ENCODE peak calls at places on chromosomes 16 and 17, in ten cellular contexts. One of them, this sample, is unnamed.

GRCh38 chr16:82945420-82946096 is 318.8 kb downstream of the CDH13 start:
- DNase-seq in B cell: no peak
- DNase-seq in stimulated activated CD4-positive, alpha-beta T cell treated with anti-CD3 and anti-CD28 coated beads, TNF-alpha, amount 100 ng/mL, for 24 hours: no peak
- DNase-seq in adrenal gland: no peak
- DNase-seq in WERI-Rb-1: no peak
- DNase-seq in tibial artery: no peak
- DNase-seq in NCI-H1048: no peak
- DNase-seq in NCI-H1930: no peak
- DNase-seq in MM.1S: no peak
- DNase-seq in OCI-M1: no peak
- DNase-seq in this sample: no peak

GRCh38 chr17:30550512-30551273 is 73.5 kb downstream of the GOSR1 start:
- DNase-seq in B cell: peak; percentile 79
- DNase-seq in stimulated activated CD4-positive, alpha-beta T cell treated with anti-CD3 and anti-CD28 coated beads, TNF-alpha, amount 100 ng/mL, for 24 hours: no peak
- DNase-seq in adrenal gland: no peak
- DNase-seq in WERI-Rb-1: no peak
- DNase-seq in tibial artery: peak; percentile 45
- DNase-seq in NCI-H1048: no peak
- DNase-seq in NCI-H1930: no peak
- DNase-seq in MM.1S: no peak
- DNase-seq in OCI-M1: peak; percentile 73
- DNase-seq in this sample: no peak

GRCh38 chr17:77490361-77491183 is 349.8 kb downstream of the SEC14L1 start:
- DNase-seq in B cell: no peak
- DNase-seq in stimulated activated CD4-positive, alpha-beta T cell treated with anti-CD3 and anti-CD28 coated beads, TNF-alpha, amount 100 ng/mL, for 24 hours: no peak
- DNase-seq in adrenal gland: peak; percentile 1
- DNase-seq in WERI-Rb-1: no peak
- DNase-seq in tibial artery: peak; percentile 74
- DNase-seq in NCI-H1048: no peak
- DNase-seq in NCI-H1930: no peak
- DNase-seq in MM.1S: no peak
- DNase-seq in OCI-M1: no peak
- DNase-seq in this sample: no peak

GRCh38 chr17:78476973-78477372 is 98.5 kb downstream of the PGS1 start:
- DNase-seq in B cell: no peak
- DNase-seq in stimulated activated CD4-positive, alpha-beta T cell treated with anti-CD3 and anti-CD28 coated beads, TNF-alpha, amount 100 ng/mL, for 24 hours: no peak
- DNase-seq in adrenal gland: no peak
- DNase-seq in WERI-Rb-1: no peak
- DNase-seq in tibial artery: no peak
- DNase-seq in NCI-H1048: no peak
- DNase-seq in NCI-H1930: peak; percentile 12
- DNase-seq in MM.1S: no peak
- DNase-seq in OCI-M1: no peak
- DNase-seq in this sample: no peak

GRCh38 chr17:74307984-74308773 is 17.8 kb upstream of the KIF19 start:
- DNase-seq in B cell: no peak
- DNase-seq in stimulated activated CD4-positive, alpha-beta T cell treated with anti-CD3 and anti-CD28 coated beads, TNF-alpha, amount 100 ng/mL, for 24 hours: no peak
- DNase-seq in adrenal gland: peak; percentile 69
- DNase-seq in WERI-Rb-1: no peak
- DNase-seq in tibial artery: no peak
- DNase-seq in NCI-H1048: no peak
- DNase-seq in NCI-H1930: no peak
- DNase-seq in MM.1S: no peak
- DNase-seq in OCI-M1: peak; percentile 71
- DNase-seq in this sample: peak; percentile 66

GRCh38 chr16:29857133-29857760 is 5.8 kb downstream of the CDIPT start:
- DNase-seq in B cell: no peak
- DNase-seq in stimulated activated CD4-positive, alpha-beta T cell treated with anti-CD3 and anti-CD28 coated beads, TNF-alpha, amount 100 ng/mL, for 24 hours: no peak
- DNase-seq in adrenal gland: peak; percentile 70
- DNase-seq in WERI-Rb-1: no peak
- DNase-seq in tibial artery: no peak
- DNase-seq in NCI-H1048: no peak
- DNase-seq in NCI-H1930: no peak
- DNase-seq in MM.1S: no peak
- DNase-seq in OCI-M1: no peak
- DNase-seq in this sample: no peak

GRCh38 chr17:51258756-51259573 is 884 bp downstream of the MBTD1 start:
- DNase-seq in B cell: peak; percentile 14
- DNase-seq in stimulated activated CD4-positive, alpha-beta T cell treated with anti-CD3 and anti-CD28 coated beads, TNF-alpha, amount 100 ng/mL, for 24 hours: no peak
- DNase-seq in adrenal gland: peak; percentile 56
- DNase-seq in WERI-Rb-1: peak; percentile 42
- DNase-seq in tibial artery: no peak
- DNase-seq in NCI-H1048: no peak
- DNase-seq in NCI-H1930: no peak
- DNase-seq in MM.1S: no peak
- DNase-seq in OCI-M1: peak; percentile 62
- DNase-seq in this sample: peak; percentile 22

GRCh38 chr17:4487820-4488716 is 10.6 kb upstream of the SPNS2 start:
- DNase-seq in B cell: no peak
- DNase-seq in stimulated activated CD4-positive, alpha-beta T cell treated with anti-CD3 and anti-CD28 coated beads, TNF-alpha, amount 100 ng/mL, for 24 hours: no peak
- DNase-seq in adrenal gland: no peak
- DNase-seq in WERI-Rb-1: no peak
- DNase-seq in tibial artery: no peak
- DNase-seq in NCI-H1048: no peak
- DNase-seq in NCI-H1930: no peak
- DNase-seq in MM.1S: no peak
- DNase-seq in OCI-M1: no peak
- DNase-seq in this sample: no peak

GRCh38 chr17:43019418-43019817 is 2.8 kb downstream of the VAT1 start:
- DNase-seq in B cell: no peak
- DNase-seq in stimulated activated CD4-positive, alpha-beta T cell treated with anti-CD3 and anti-CD28 coated beads, TNF-alpha, amount 100 ng/mL, for 24 hours: no peak
- DNase-seq in adrenal gland: peak; percentile 48
- DNase-seq in WERI-Rb-1: no peak
- DNase-seq in tibial artery: no peak
- DNase-seq in NCI-H1048: no peak
- DNase-seq in NCI-H1930: no peak
- DNase-seq in MM.1S: no peak
- DNase-seq in OCI-M1: peak; percentile 69
- DNase-seq in this sample: no peak

GRCh38 chr16:66695935-66696668 is 441 bp downstream of the CMTM4 start:
- DNase-seq in B cell: no peak
- DNase-seq in stimulated activated CD4-positive, alpha-beta T cell treated with anti-CD3 and anti-CD28 coated beads, TNF-alpha, amount 100 ng/mL, for 24 hours: no peak
- DNase-seq in adrenal gland: peak; percentile 4
- DNase-seq in WERI-Rb-1: peak; percentile 34
- DNase-seq in tibial artery: peak; percentile 69
- DNase-seq in NCI-H1048: no peak
- DNase-seq in NCI-H1930: no peak
- DNase-seq in MM.1S: peak; percentile 67
- DNase-seq in OCI-M1: no peak
- DNase-seq in this sample: peak; percentile 30

GRCh38 chr17:64205804-64206203 is 57.3 kb downstream of the TEX2 start:
- DNase-seq in B cell: no peak
- DNase-seq in stimulated activated CD4-positive, alpha-beta T cell treated with anti-CD3 and anti-CD28 coated beads, TNF-alpha, amount 100 ng/mL, for 24 hours: no peak
- DNase-seq in adrenal gland: no peak
- DNase-seq in WERI-Rb-1: no peak
- DNase-seq in tibial artery: no peak
- DNase-seq in NCI-H1048: no peak
- DNase-seq in NCI-H1930: no peak
- DNase-seq in MM.1S: no peak
- DNase-seq in OCI-M1: no peak
- DNase-seq in this sample: no peak

GRCh38 chr17:83083368-83084201 is 4.2 kb downstream of the METRNL start:
- DNase-seq in B cell: no peak
- DNase-seq in stimulated activated CD4-positive, alpha-beta T cell treated with anti-CD3 and anti-CD28 coated beads, TNF-alpha, amount 100 ng/mL, for 24 hours: no peak
- DNase-seq in adrenal gland: no peak
- DNase-seq in WERI-Rb-1: no peak
- DNase-seq in tibial artery: no peak
- DNase-seq in NCI-H1048: no peak
- DNase-seq in NCI-H1930: no peak
- DNase-seq in MM.1S: no peak
- DNase-seq in OCI-M1: no peak
- DNase-seq in this sample: no peak

GRCh38 chr16:87895641-87896141 is 26.4 kb upstream of the SLC7A5 start:
- DNase-seq in B cell: no peak
- DNase-seq in stimulated activated CD4-positive, alpha-beta T cell treated with anti-CD3 and anti-CD28 coated beads, TNF-alpha, amount 100 ng/mL, for 24 hours: peak; percentile 64
- DNase-seq in adrenal gland: peak; percentile 51
- DNase-seq in WERI-Rb-1: no peak
- DNase-seq in tibial artery: no peak
- DNase-seq in NCI-H1048: no peak
- DNase-seq in NCI-H1930: no peak
- DNase-seq in MM.1S: no peak
- DNase-seq in OCI-M1: peak; percentile 40
- DNase-seq in this sample: no peak

GRCh38 chr17:79664925-79665738 is 54.3 kb upstream of the RBFOX3 start:
- DNase-seq in B cell: no peak
- DNase-seq in stimulated activated CD4-positive, alpha-beta T cell treated with anti-CD3 and anti-CD28 coated beads, TNF-alpha, amount 100 ng/mL, for 24 hours: no peak
- DNase-seq in adrenal gland: peak; percentile 77
- DNase-seq in WERI-Rb-1: peak; percentile 69
- DNase-seq in tibial artery: peak; percentile 84
- DNase-seq in NCI-H1048: no peak
- DNase-seq in NCI-H1930: no peak
- DNase-seq in MM.1S: no peak
- DNase-seq in OCI-M1: no peak
- DNase-seq in this sample: peak; percentile 74

GRCh38 chr17:29565643-29566472 is 979 bp downstream of the ABHD15 start:
- DNase-seq in B cell: peak; percentile 74
- DNase-seq in stimulated activated CD4-positive, alpha-beta T cell treated with anti-CD3 and anti-CD28 coated beads, TNF-alpha, amount 100 ng/mL, for 24 hours: no peak
- DNase-seq in adrenal gland: no peak
- DNase-seq in WERI-Rb-1: peak; percentile 72
- DNase-seq in tibial artery: no peak
- DNase-seq in NCI-H1048: no peak
- DNase-seq in NCI-H1930: peak; percentile 32
- DNase-seq in MM.1S: peak; percentile 76
- DNase-seq in OCI-M1: no peak
- DNase-seq in this sample: peak; percentile 42

GRCh38 chr17:78058581-78058980 is 70.0 kb downstream of the TMC6 start:
- DNase-seq in B cell: no peak
- DNase-seq in stimulated activated CD4-positive, alpha-beta T cell treated with anti-CD3 and anti-CD28 coated beads, TNF-alpha, amount 100 ng/mL, for 24 hours: no peak
- DNase-seq in adrenal gland: no peak
- DNase-seq in WERI-Rb-1: no peak
- DNase-seq in tibial artery: no peak
- DNase-seq in NCI-H1048: no peak
- DNase-seq in NCI-H1930: no peak
- DNase-seq in MM.1S: no peak
- DNase-seq in OCI-M1: no peak
- DNase-seq in this sample: no peak

GRCh38 chr16:68713430-68713829 is 23.7 kb upstream of the CDH1 start:
- DNase-seq in B cell: no peak
- DNase-seq in stimulated activated CD4-positive, alpha-beta T cell treated with anti-CD3 and anti-CD28 coated beads, TNF-alpha, amount 100 ng/mL, for 24 hours: no peak
- DNase-seq in adrenal gland: no peak
- DNase-seq in WERI-Rb-1: no peak
- DNase-seq in tibial artery: no peak
- DNase-seq in NCI-H1048: no peak
- DNase-seq in NCI-H1930: no peak
- DNase-seq in MM.1S: no peak
- DNase-seq in OCI-M1: no peak
- DNase-seq in this sample: no peak

GRCh38 chr16:56847173-56847948 is 17.6 kb upstream of the SLC12A3 start:
- DNase-seq in B cell: peak; percentile 28
- DNase-seq in stimulated activated CD4-positive, alpha-beta T cell treated with anti-CD3 and anti-CD28 coated beads, TNF-alpha, amount 100 ng/mL, for 24 hours: no peak
- DNase-seq in adrenal gland: no peak
- DNase-seq in WERI-Rb-1: no peak
- DNase-seq in tibial artery: peak; percentile 48
- DNase-seq in NCI-H1048: no peak
- DNase-seq in NCI-H1930: no peak
- DNase-seq in MM.1S: no peak
- DNase-seq in OCI-M1: no peak
- DNase-seq in this sample: no peak

GRCh38 chr17:41678907-41679739 is 9.6 kb upstream of the EIF1 start:
- DNase-seq in B cell: peak; percentile 47
- DNase-seq in stimulated activated CD4-positive, alpha-beta T cell treated with anti-CD3 and anti-CD28 coated beads, TNF-alpha, amount 100 ng/mL, for 24 hours: no peak
- DNase-seq in adrenal gland: peak; percentile 50
- DNase-seq in WERI-Rb-1: no peak
- DNase-seq in tibial artery: no peak
- DNase-seq in NCI-H1048: no peak
- DNase-seq in NCI-H1930: no peak
- DNase-seq in MM.1S: peak; percentile 87
- DNase-seq in OCI-M1: peak; percentile 98
- DNase-seq in this sample: peak; percentile 53

GRCh38 chr17:43645765-43646481 is 15.8 kb downstream of the MEOX1 start:
- DNase-seq in B cell: peak; percentile 19
- DNase-seq in stimulated activated CD4-positive, alpha-beta T cell treated with anti-CD3 and anti-CD28 coated beads, TNF-alpha, amount 100 ng/mL, for 24 hours: no peak
- DNase-seq in adrenal gland: peak; percentile 58
- DNase-seq in WERI-Rb-1: no peak
- DNase-seq in tibial artery: peak; percentile 82
- DNase-seq in NCI-H1048: no peak
- DNase-seq in NCI-H1930: no peak
- DNase-seq in MM.1S: no peak
- DNase-seq in OCI-M1: no peak
- DNase-seq in this sample: peak; percentile 86

GRCh38 chr16:70774261-70774660 is 26.7 kb downstream of the VAC14 start:
- DNase-seq in B cell: no peak
- DNase-seq in stimulated activated CD4-positive, alpha-beta T cell treated with anti-CD3 and anti-CD28 coated beads, TNF-alpha, amount 100 ng/mL, for 24 hours: no peak
- DNase-seq in adrenal gland: no peak
- DNase-seq in WERI-Rb-1: no peak
- DNase-seq in tibial artery: no peak
- DNase-seq in NCI-H1048: no peak
- DNase-seq in NCI-H1930: no peak
- DNase-seq in MM.1S: no peak
- DNase-seq in OCI-M1: no peak
- DNase-seq in this sample: no peak

GRCh38 chr16:23121024-23121423 is 28.2 kb downstream of the USP31 start:
- DNase-seq in B cell: no peak
- DNase-seq in stimulated activated CD4-positive, alpha-beta T cell treated with anti-CD3 and anti-CD28 coated beads, TNF-alpha, amount 100 ng/mL, for 24 hours: no peak
- DNase-seq in adrenal gland: no peak
- DNase-seq in WERI-Rb-1: peak; percentile 10
- DNase-seq in tibial artery: no peak
- DNase-seq in NCI-H1048: no peak
- DNase-seq in NCI-H1930: no peak
- DNase-seq in MM.1S: no peak
- DNase-seq in OCI-M1: no peak
- DNase-seq in this sample: no peak

GRCh38 chr17:68057531-68057952 is 22.0 kb downstream of the KPNA2 start:
- DNase-seq in B cell: peak; percentile 30
- DNase-seq in stimulated activated CD4-positive, alpha-beta T cell treated with anti-CD3 and anti-CD28 coated beads, TNF-alpha, amount 100 ng/mL, for 24 hours: peak; percentile 3
- DNase-seq in adrenal gland: peak; percentile 44
- DNase-seq in WERI-Rb-1: peak; percentile 54
- DNase-seq in tibial artery: no peak
- DNase-seq in NCI-H1048: no peak
- DNase-seq in NCI-H1930: no peak
- DNase-seq in MM.1S: peak; percentile 29
- DNase-seq in OCI-M1: peak; percentile 50
- DNase-seq in this sample: no peak

GRCh38 chr17:19354123-19354522 is 8.4 kb downstream of the B9D1 start:
- DNase-seq in B cell: no peak
- DNase-seq in stimulated activated CD4-positive, alpha-beta T cell treated with anti-CD3 and anti-CD28 coated beads, TNF-alpha, amount 100 ng/mL, for 24 hours: no peak
- DNase-seq in adrenal gland: no peak
- DNase-seq in WERI-Rb-1: no peak
- DNase-seq in tibial artery: no peak
- DNase-seq in NCI-H1048: no peak
- DNase-seq in NCI-H1930: no peak
- DNase-seq in MM.1S: no peak
- DNase-seq in OCI-M1: no peak
- DNase-seq in this sample: no peak

GRCh38 chr16:89883346-89884040 is 10.1 kb downstream of the TCF25 start:
- DNase-seq in B cell: no peak
- DNase-seq in stimulated activated CD4-positive, alpha-beta T cell treated with anti-CD3 and anti-CD28 coated beads, TNF-alpha, amount 100 ng/mL, for 24 hours: no peak
- DNase-seq in adrenal gland: no peak
- DNase-seq in WERI-Rb-1: no peak
- DNase-seq in tibial artery: no peak
- DNase-seq in NCI-H1048: no peak
- DNase-seq in NCI-H1930: no peak
- DNase-seq in MM.1S: no peak
- DNase-seq in OCI-M1: no peak
- DNase-seq in this sample: no peak

GRCh38 chr16:65975049-65975708 is 391.3 kb upstream of the CDH5 start:
- DNase-seq in B cell: no peak
- DNase-seq in stimulated activated CD4-positive, alpha-beta T cell treated with anti-CD3 and anti-CD28 coated beads, TNF-alpha, amount 100 ng/mL, for 24 hours: no peak
- DNase-seq in adrenal gland: peak; percentile 76
- DNase-seq in WERI-Rb-1: no peak
- DNase-seq in tibial artery: no peak
- DNase-seq in NCI-H1048: no peak
- DNase-seq in NCI-H1930: no peak
- DNase-seq in MM.1S: no peak
- DNase-seq in OCI-M1: peak; percentile 80
- DNase-seq in this sample: no peak

GRCh38 chr16:29992371-29992967 is 2.9 kb downstream of the HIRIP3 start:
- DNase-seq in B cell: no peak
- DNase-seq in stimulated activated CD4-positive, alpha-beta T cell treated with anti-CD3 and anti-CD28 coated beads, TNF-alpha, amount 100 ng/mL, for 24 hours: no peak
- DNase-seq in adrenal gland: peak; percentile 64
- DNase-seq in WERI-Rb-1: no peak
- DNase-seq in tibial artery: no peak
- DNase-seq in NCI-H1048: no peak
- DNase-seq in NCI-H1930: no peak
- DNase-seq in MM.1S: no peak
- DNase-seq in OCI-M1: peak; percentile 37
- DNase-seq in this sample: no peak

GRCh38 chr17:14304222-14304844 is 3.5 kb downstream of the HS3ST3B1 start:
- DNase-seq in B cell: no peak
- DNase-seq in stimulated activated CD4-positive, alpha-beta T cell treated with anti-CD3 and anti-CD28 coated beads, TNF-alpha, amount 100 ng/mL, for 24 hours: no peak
- DNase-seq in adrenal gland: no peak
- DNase-seq in WERI-Rb-1: no peak
- DNase-seq in tibial artery: no peak
- DNase-seq in NCI-H1048: no peak
- DNase-seq in NCI-H1930: no peak
- DNase-seq in MM.1S: no peak
- DNase-seq in OCI-M1: no peak
- DNase-seq in this sample: no peak